ENCODE peak calls at places on chromosome 6, in five cellular contexts. J, M, D, K and I are unnamed samples.

GRCh38 chr6:144993870-144994269 is 708.7 kb downstream of the UTRN start:
- DNase-seq in K (peak; percentile 79), J (no peak), D (no peak), M (no peak), I (no peak)

GRCh38 chr6:80489911-80490635 is 383.6 kb downstream of the BCKDHB start:
- DNase-seq in J (no peak), D (peak; percentile 6), M (no peak), K (no peak), I (no peak)

GRCh38 chr6:137490961-137491360 is 3.2 kb downstream of the OLIG3 start:
- DNase-seq in D (no peak), K (no peak), J (no peak), M (no peak), I (no peak)

GRCh38 chr6:140671926-140672325 is 1297.5 kb upstream of the CITED2 start:
- DNase-seq in K (no peak), J (no peak), D (no peak), M (no peak), I (no peak)

GRCh38 chr6:16392010-16392409 is 153.6 kb downstream of the GMPR start:
- DNase-seq in M (no peak), K (no peak), D (no peak), J (no peak), I (no peak)

GRCh38 chr6:75611702-75612375 is 10.2 kb downstream of the SENP6 start:
- DNase-seq in J (no peak), M (no peak), K (peak; percentile 33), D (no peak), I (no peak)

GRCh38 chr6:159012201-159012600 is 12.2 kb upstream of the RSPH3 start:
- DNase-seq in J (no peak), M (no peak), K (peak; percentile 45), D (no peak), I (no peak)

GRCh38 chr6:155080876-155081845 is 86.0 kb downstream of the TIAM2 start:
- DNase-seq in M (no peak), J (no peak), K (peak; percentile 46), D (no peak), I (no peak)

GRCh38 chr6:12516070-12516469 is 200.5 kb upstream of the PHACTR1 start:
- DNase-seq in D (no peak), K (no peak), J (peak; percentile 45), M (no peak), I (peak; percentile 13)

GRCh38 chr6:44702292-44702691 is 314.8 kb downstream of the CDC5L start:
- DNase-seq in M (no peak), J (no peak), D (no peak), K (no peak), I (no peak)

GRCh38 chr6:161369339-161369738 is 95.5 kb upstream of the AGPAT4 start:
- DNase-seq in J (no peak), M (no peak), D (no peak), K (peak; percentile 81), I (peak; percentile 61)

DNA sequence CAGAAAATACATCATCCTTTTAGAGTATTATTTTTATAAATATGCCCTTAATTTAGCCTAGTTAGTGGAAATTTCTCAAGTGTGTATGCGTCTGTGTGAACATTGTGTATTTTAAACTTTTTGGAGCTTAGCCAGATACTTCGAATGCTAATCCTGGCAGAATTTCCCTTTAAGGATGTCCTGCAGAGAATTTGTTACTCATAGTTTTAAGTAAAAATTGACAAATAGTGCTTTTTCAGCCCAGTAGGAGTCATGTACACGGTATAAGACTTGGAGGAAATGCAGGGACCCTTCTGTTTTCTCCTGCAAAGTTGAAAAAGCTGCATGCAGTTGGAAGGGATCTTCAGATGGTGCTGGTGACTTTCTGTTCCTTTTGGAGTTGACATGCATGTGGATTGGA is at the start of gene FHL5:
- DNase-seq in D (no peak), K (no peak), J (no peak), M (no peak), I (no peak)
- TF ChIP-seq POLR2A in D (no peak), K (no peak), J (no peak), M (no peak), I (no peak)

DNA sequence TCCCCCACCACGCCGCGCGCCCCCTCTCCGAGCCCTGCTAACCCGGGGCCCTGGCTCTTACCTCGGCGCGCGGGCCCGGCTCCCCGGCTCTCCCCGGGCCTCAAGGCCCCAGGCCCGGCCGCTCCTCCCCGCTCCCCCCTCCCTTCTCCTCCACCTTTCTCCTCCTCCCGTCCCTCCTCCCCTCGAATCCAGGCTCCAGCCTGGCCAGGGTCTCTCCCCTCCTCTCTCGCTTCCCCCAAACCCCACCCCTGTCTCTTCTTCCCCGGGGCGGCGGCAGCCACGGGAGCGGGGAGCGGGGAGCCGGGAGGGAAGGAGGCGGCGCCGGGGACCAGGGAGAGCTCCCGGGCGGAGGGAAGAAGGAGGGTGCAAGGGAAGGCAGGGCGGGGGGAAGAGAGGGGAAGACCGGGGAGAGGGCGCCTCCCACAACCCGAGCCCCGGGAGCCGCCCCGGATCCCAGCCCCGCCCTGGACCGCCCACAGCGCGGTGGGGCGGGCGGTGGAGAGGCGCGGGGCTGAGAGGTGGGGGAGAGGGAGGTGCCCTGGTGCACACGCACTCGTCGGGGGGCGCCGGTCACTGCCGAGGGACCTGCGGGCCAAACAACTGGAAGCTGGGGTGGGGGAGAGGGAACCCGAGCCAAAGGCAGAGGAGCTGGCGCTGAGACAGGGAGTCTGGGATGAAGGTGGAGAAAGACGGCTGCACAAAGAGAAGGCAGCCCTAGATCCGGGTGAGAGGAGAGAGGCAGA is at the start of gene GABBR1:
- DNase-seq in K (peak; percentile 79), J (peak; percentile 85), D (peak; percentile 83), M (peak; percentile 84), I (peak; percentile 96)
- TF ChIP-seq POLR2A in K (no peak), J (no peak), D (no peak), M (peak; percentile 3), I (peak; percentile 51)

GRCh38 chr6:20432692-20433091 is 31.0 kb downstream of the E2F3 start:
- DNase-seq in D (no peak), M (no peak), K (no peak), J (no peak), I (no peak)

GRCh38 chr6:20437639-20438038 is 36.0 kb downstream of the E2F3 start:
- DNase-seq in J (no peak), K (no peak), M (no peak), D (no peak), I (no peak)

GRCh38 chr6:20436719-20437118 is 35.0 kb downstream of the E2F3 start:
- DNase-seq in K (no peak), M (no peak), J (no peak), D (no peak), I (no peak)

GRCh38 chr6:20433321-20433720 is 31.6 kb downstream of the E2F3 start:
- DNase-seq in D (no peak), M (no peak), K (no peak), J (no peak), I (no peak)

DNA sequence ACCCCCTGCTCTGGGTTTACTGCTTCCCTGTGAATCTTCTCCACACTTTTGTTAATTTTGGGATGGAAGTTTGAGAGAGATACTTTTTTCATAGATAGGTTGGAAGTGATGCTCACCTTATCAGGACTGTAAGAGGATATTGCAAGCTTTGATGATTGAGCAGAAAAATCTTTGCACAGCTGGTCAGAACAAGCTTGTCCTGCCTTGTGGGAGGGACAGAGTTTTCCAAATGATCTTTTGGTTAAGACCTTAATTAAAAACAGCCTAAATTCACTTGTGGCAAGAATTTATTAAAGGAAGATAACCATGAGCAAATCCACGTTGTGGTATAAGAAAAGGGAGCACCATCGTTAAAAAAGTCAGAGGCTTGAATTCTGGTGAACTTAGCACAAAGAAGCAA is 32.2 kb downstream of the E2F3 start:
- DNase-seq in M (no peak), J (no peak), K (no peak), D (no peak), I (no peak)
- TF ChIP-seq POLR2A in M (no peak), J (no peak), K (no peak), D (no peak), I (no peak)

GRCh38 chr6:26270903-26271639 is 93.9 kb upstream of the BTN3A2 start:
- DNase-seq in D (peak; percentile 58), M (peak; percentile 92), J (peak; percentile 53), K (peak; percentile 90), I (no peak)
- TF ChIP-seq POLR2A in D (peak; percentile 95), M (no peak), J (no peak), K (peak; percentile 90), I (no peak)

GRCh38 chr6:42960243-42961019 is at the start of gene GNMT:
- DNase-seq in D (no peak), J (peak; percentile 91), M (no peak), K (no peak), I (no peak)
- TF ChIP-seq POLR2A in D (no peak), J (no peak), M (no peak), K (no peak), I (no peak)

DNA sequence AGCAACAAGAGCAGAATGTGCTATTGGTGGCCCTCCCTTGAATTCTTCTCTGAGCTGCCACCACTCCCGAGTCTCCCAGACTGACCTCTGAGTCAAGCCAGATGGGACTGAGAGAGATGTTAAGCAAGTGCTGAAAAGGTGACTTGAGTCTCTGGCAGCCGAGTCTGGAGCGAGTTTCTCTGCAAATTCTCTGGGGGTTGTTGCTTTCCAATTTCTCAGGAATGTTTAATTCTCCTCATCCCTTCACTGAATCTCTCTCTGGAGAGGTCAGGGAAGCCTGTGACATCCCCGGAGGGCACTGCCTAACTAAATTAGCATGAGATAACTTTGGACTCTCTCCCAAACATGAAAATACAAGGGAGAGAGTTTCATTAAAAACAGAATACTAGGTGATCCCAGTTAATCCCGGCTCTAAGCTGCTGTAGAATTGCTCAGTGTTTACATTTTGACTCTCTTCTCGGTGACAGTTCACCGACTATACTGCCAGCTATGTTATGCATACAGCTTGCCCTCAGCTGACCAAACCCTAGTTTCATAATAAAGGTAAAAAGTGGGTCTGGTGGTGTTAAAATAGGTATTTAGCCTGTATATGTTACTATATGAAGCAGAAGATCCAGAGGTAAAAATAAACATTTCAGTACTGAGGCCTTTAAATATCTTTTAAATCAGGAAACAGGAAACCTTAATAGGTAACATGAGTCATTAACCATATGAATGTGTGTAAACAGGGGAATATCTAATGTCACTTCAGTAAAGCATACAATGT is 157.9 kb downstream of the FOXC1 start:
- DNase-seq in J (no peak), D (no peak), K (peak; percentile 46), M (peak; percentile 66), I (no peak)
- TF ChIP-seq POLR2A in J (no peak), D (no peak), K (no peak), M (no peak), I (no peak)